ENCODE peak calls at places on chromosomes 13 and 19, in four cellular contexts. O is K562, R is HepG2, B is H1. H is an unnamed sample.

GRCh38 chr13:73995752-73996151 is 138.5 kb downstream of the KLF12 start:
- DNase-seq in O (no peak), R (no peak), B (no peak), H (no peak)

GRCh38 chr13:43054803-43055802 is 31.7 kb downstream of the DNAJC15 start:
- DNase-seq in O (no peak), R (peak; percentile 75), B (no peak), H (peak; percentile 69)

GRCh38 chr13:38341149-38341692 is 8.4 kb upstream of the UFM1 start:
- DNase-seq in O (peak; percentile 11), R (no peak), B (no peak), H (no peak)

GRCh38 chr13:102878491-102878890 is 32.7 kb downstream of the ERCC5 start:
- DNase-seq in O (no peak), R (no peak), B (no peak), H (peak; percentile 15)

GRCh38 chr13:39379667-39380655 is 223.0 kb downstream of the LHFPL6 start:
- DNase-seq in O (no peak), R (no peak), B (no peak), H (no peak)

GRCh38 chr19:55118401-55118991 is 1.1 kb upstream of the PPP1R12C start:
- DNase-seq in O (peak; percentile 69), R (no peak), B (peak; percentile 73), H (no peak)

GRCh38 chr19:42166336-42166735 is 34.1 kb upstream of the POU2F2 start:
- DNase-seq in O (no peak), R (no peak), B (no peak), H (no peak)

GRCh38 chr19:3520166-3521103 is 14.3 kb downstream of the FZR1 start:
- DNase-seq in O (peak; percentile 87), R (no peak), B (no peak), H (no peak)

GRCh38 chr19:16419671-16420394 is 51.9 kb downstream of the EPS15L1 start:
- DNase-seq in O (no peak), R (no peak), B (no peak), H (peak; percentile 23)

GRCh38 chr19:29771708-29772415 is 39.9 kb upstream of the CCNE1 start:
- DNase-seq in O (peak; percentile 78), R (peak; percentile 41), B (peak; percentile 41), H (peak; percentile 38)

GRCh38 chr13:42876810-42877550 is 95.6 kb downstream of the FAM216B start:
- DNase-seq in O (no peak), R (no peak), B (no peak), H (no peak)

GRCh38 chr19:39160889-39161672 is 35.5 kb downstream of the PAK4 start:
- DNase-seq in O (no peak), R (no peak), B (no peak), H (peak; percentile 6)

GRCh38 chr13:27482996-27483395 is 32.6 kb upstream of the MTIF3 start:
- DNase-seq in O (no peak), R (no peak), B (no peak), H (no peak)

GRCh38 chr13:29448124-29448685 is 147.3 kb downstream of the SLC7A1 start:
- DNase-seq in O (no peak), R (no peak), B (no peak), H (no peak)

GRCh38 chr19:32018014-32018413 is 327.4 kb upstream of the ZNF507 start:
- DNase-seq in O (no peak), R (no peak), B (no peak), H (no peak)

GRCh38 chr19:49875801-49876421 is 1.2 kb downstream of the AKT1S1 start:
- DNase-seq in O (peak; percentile 59), R (peak; percentile 51), B (no peak), H (peak; percentile 72)

GRCh38 chr19:14103310-14103709 is 12.8 kb upstream of the SAMD1 start:
- DNase-seq in O (no peak), R (no peak), B (no peak), H (no peak)

GRCh38 chr19:38549061-38549460 is 68.7 kb downstream of the MAP4K1 start:
- DNase-seq in O (no peak), R (no peak), B (no peak), H (no peak)

GRCh38 chr19:5958851-5959122 is 19.2 kb downstream of the RANBP3 start:
- DNase-seq in O (no peak), R (no peak), B (no peak), H (no peak)

GRCh38 chr19:12785431-12786011 is 5.8 kb upstream of the JUNB start:
- DNase-seq in O (no peak), R (no peak), B (no peak), H (no peak)

GRCh38 chr19:51803529-51803928 is 8.6 kb downstream of the FPR3 start:
- DNase-seq in O (no peak), R (no peak), B (no peak), H (no peak)

GRCh38 chr13:106533101-106533939 is 2.1 kb downstream of the EFNB2 start:
- DNase-seq in O (no peak), R (peak; percentile 21), B (no peak), H (peak; percentile 81)

GRCh38 chr13:114109646-114110045 is 22.8 kb downstream of the RASA3 start:
- DNase-seq in O (no peak), R (no peak), B (no peak), H (no peak)

GRCh38 chr19:49437231-49437630 is 4.1 kb downstream of the SLC17A7 start:
- DNase-seq in O (no peak), R (no peak), B (no peak), H (no peak)

GRCh38 chr13:111547726-111548273 is 227.4 kb downstream of the TEX29 start:
- DNase-seq in O (no peak), R (no peak), B (no peak), H (no peak)

GRCh38 chr19:4206818-4207484 is 22.4 kb upstream of the EBI3 start:
- DNase-seq in O (no peak), R (no peak), B (no peak), H (no peak)

GRCh38 chr19:18073197-18073596 is 13.5 kb downstream of the IL12RB1 start:
- DNase-seq in O (no peak), R (no peak), B (no peak), H (no peak)

GRCh38 chr13:99973163-99973785 is 1.7 kb upstream of the ZIC5 start:
- DNase-seq in O (no peak), R (no peak), B (no peak), H (no peak)
- TF ChIP-seq EZH2 in O (no peak), R (no peak), B (no peak), H (no peak)

DNA sequence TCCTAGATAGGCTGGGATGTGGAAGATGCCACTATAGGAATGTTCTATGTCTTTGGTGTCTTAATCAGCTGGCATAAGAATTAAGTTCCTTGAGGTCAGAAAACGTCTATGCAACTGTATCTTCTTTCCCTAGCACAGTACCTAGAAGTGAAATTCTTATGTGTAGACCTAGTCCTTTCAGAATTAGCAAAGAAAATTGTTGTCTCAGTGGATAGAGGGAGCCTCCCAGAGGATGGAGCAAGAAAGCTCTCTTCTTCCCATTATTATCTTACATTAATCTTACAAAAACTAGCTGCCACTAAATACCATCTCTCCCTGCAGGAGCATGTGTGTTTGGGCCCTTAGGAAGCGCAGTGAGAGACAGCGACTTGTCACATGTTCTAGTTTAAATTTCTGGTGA is 11.6 kb downstream of the CLDN10 start:
- DNase-seq in O (no peak), R (no peak), B (no peak), H (peak; percentile 43)
- TF ChIP-seq JUN in O (no peak), R (no peak), B (no peak), H (no peak)

GRCh38 chr19:7873304-7874079 is 698 bp downstream of the PRR36 start:
- DNase-seq in O (no peak), R (no peak), B (no peak), H (no peak)
- TF ChIP-seq EZH2 in O (no peak), R (no peak), B (no peak), H (peak; percentile 28)

GRCh38 chr13:24460256-24460655 is 52.3 kb downstream of the PARP4 start:
- DNase-seq in O (no peak), R (no peak), B (no peak), H (no peak)

GRCh38 chr13:24458736-24459135 is 53.8 kb downstream of the PARP4 start:
- DNase-seq in O (no peak), R (no peak), B (no peak), H (no peak)

GRCh38 chr13:24463078-24463477 is 49.5 kb downstream of the PARP4 start:
- DNase-seq in O (no peak), R (no peak), B (no peak), H (no peak)

GRCh38 chr13:24456396-24456795 is 56.2 kb downstream of the PARP4 start:
- DNase-seq in O (no peak), R (no peak), B (no peak), H (no peak)

GRCh38 chr13:24459234-24459633 is 53.3 kb downstream of the PARP4 start:
- DNase-seq in O (no peak), R (no peak), B (no peak), H (no peak)
- TF ChIP-seq JUN in O (no peak), R (no peak), B (no peak), H (no peak)

DNA sequence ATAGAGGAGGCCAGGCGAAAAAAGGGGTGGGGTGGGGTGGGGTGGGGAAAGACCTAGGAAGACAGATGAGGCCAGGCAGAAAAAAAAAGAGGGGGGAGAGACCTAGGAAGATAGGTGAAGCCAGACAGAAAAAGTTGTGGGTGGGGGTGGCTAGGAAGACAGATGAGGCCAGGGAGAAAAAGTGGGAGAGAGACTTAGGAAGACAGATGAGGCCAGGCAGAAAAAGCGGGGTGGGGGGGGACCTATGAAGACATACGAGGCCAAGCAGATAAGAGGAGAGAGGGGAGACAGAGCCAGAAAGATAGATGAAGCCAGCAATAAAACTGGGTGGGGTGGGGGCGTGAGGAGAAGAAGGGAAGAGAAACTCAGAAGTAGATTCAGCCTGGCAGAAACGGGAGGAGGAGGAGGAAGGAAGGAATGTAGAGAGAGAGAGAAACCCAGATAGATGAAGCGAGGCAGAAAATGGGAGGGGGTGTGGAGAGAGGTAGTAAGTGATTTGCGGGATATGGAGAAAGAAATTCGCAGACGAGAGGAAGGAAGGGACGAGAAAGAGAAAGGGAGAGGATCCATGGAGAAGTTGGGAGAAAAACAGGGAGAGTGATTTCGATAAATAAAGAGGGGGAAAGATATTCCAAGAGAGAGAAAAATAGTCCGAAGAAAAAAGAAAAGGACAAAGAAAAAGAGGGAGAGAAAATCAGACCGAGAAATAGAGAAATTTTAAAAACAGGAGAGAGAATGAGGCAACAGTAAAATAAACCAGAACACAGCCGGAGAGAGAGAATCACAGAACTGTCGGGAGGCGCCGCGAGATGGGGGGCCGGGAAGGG is 12.2 kb upstream of the CACNG6 start:
- DNase-seq in O (no peak), R (no peak), B (no peak), H (no peak)
- TF ChIP-seq EZH2 in O (no peak), R (no peak), B (no peak), H (no peak)

DNA sequence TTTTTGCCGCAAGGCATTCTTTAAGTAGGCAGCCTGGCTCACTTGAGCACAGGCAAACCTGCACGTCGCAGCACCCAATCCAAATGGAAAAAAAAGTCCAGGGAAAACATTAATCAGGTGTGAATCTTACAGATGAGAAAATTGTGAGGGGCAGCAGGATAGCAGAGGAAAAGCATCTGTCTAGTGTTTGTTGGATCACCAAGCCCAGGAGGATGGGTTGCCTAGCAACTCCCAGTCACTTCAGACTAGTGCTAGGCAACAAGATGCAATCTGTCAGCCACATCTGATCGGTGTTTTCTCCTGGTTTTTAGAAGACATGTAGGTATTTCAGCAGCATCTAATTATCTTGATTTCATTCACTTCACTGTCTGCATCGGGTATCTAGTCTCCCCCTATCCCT is 68.3 kb upstream of the KL start:
- DNase-seq in O (no peak), R (no peak), B (no peak), H (no peak)
- TF ChIP-seq JUN in O (no peak), R (no peak), B (no peak), H (no peak)

GRCh38 chr19:35959040-35959967 is 23.1 kb downstream of the LRFN3 start:
- DNase-seq in O (peak; percentile 57), R (no peak), B (no peak), H (no peak)
- TF ChIP-seq EZH2 in O (no peak), R (no peak), B (peak; percentile 72), H (peak; percentile 60)

H was measured in endothelial cell of umbilical vein.